ENCODE peak calls at places on chromosomes 2 and 18, in nine cellular contexts. X, W, Z, O, A, H, J, N and T are unnamed samples.

GRCh38 chr2:239959059-239959971 is 65.8 kb downstream of the NDUFA10 start:
- DNase-seq in X (no peak), W (peak), Z (peak), O (no peak), A (no peak), H (no peak), J (no peak), N (peak), T (no peak)

GRCh38 chr2:173354601-173355131 is at the start of gene CDCA7:
- DNase-seq in X (peak), W (peak), Z (peak), O (peak), A (peak), H (peak), J (no peak), N (peak), T (peak)

GRCh38 chr2:177188482-177189469 is 23.8 kb upstream of the HNRNPA3 start:
- DNase-seq in X (peak), W (no peak), Z (no peak), O (no peak), A (no peak), H (no peak), J (no peak), N (no peak), T (no peak)

GRCh38 chr2:103437161-103437560 is 675.3 kb downstream of the TMEM182 start:
- DNase-seq in X (no peak), W (no peak), Z (no peak), O (no peak), A (no peak), H (no peak), J (no peak), N (no peak), T (no peak)

GRCh38 chr18:69400253-69400975 is at the start of gene DOK6:
- DNase-seq in X (peak), W (peak), Z (peak), O (peak), A (peak), H (peak), J (peak), N (peak), T (peak)

GRCh38 chr2:84031312-84031711 is 427.8 kb downstream of the SUCLG1 start:
- DNase-seq in X (no peak), W (no peak), Z (no peak), O (no peak), A (no peak), H (no peak), J (no peak), N (no peak), T (peak)

GRCh38 chr2:8552264-8552913 is 129.5 kb upstream of the ID2 start:
- DNase-seq in X (no peak), W (no peak), Z (no peak), O (no peak), A (no peak), H (no peak), J (no peak), N (no peak), T (no peak)

GRCh38 chr2:160432633-160433032 is 61.0 kb downstream of the RBMS1 start:
- DNase-seq in X (no peak), W (peak), Z (peak), O (peak), A (peak), H (peak), J (no peak), N (peak), T (peak)

GRCh38 chr18:55779711-55780590 is 192.0 kb upstream of the TCF4 start:
- DNase-seq in X (no peak), W (peak), Z (peak), O (no peak), A (no peak), H (peak), J (no peak), N (peak), T (peak)

GRCh38 chr18:2402084-2402483 is 169.2 kb downstream of the METTL4 start:
- DNase-seq in X (no peak), W (peak), Z (peak), O (no peak), A (no peak), H (no peak), J (no peak), N (no peak), T (no peak)

GRCh38 chr2:100064592-100065006 is 77.8 kb downstream of the AFF3 start:
- DNase-seq in X (no peak), W (no peak), Z (no peak), O (no peak), A (no peak), H (no peak), J (no peak), N (no peak), T (no peak)
- H3K4me3 ChIP-seq in X (no peak), W (no peak), Z (no peak), O (no peak), A (no peak), H (no peak), J (no peak), N (no peak), T (no peak)

GRCh38 chr2:98148968-98149697 is 62.2 kb downstream of the VWA3B start:
- DNase-seq in X (peak), W (peak), Z (peak), O (peak), A (peak), H (no peak), J (peak), N (peak), T (peak)
- TF ChIP-seq CTCF in X (peak), W (no peak), Z (no peak), O (no peak), A (peak), H (no peak), J (no peak), N (no peak), T (no peak)

DNA sequence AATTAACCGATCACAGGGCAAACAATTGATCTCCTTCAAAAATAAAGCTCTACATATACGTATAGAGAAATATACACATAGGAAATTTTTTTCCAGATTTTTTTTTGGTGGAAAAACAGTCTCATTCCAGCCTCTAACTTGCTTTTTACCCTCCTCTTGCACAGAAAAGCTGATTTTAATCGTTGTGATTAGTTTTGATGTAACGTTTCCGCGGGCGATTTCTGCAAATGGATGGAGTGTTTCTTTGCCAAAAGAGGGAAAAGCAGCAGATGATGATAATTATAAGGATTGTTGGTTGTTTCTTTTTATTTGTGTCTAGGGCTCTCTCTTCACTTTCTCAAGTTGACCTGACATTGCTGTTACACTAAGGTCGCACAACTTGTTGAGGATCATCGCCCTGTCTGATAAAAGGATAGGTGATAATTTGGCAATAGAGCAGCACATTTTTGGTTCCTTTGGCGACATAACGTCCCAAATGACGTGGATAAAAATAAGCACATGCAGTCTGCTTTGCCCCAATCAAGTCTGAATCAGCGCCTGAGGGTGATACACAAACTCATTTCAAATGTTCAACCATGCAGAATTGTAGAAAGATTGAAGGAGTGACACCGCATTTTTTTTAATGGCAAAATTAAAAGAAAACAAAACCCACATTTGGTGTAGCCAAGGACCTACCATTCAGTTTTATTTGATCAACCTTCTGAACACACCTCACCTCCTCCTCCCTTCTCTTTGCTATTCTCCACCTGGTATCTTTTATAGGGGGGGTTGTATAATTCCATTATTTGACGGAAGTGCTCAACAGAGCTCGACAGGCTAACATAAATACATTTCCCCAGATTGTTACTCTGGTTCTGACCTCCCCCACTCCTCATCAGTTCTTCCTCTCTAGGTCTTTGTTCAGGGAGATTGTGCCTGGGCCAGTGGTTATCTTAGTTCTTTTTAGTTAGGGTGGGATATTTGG is 109.5 kb upstream of the KCTD1 start:
- DNase-seq in X (no peak), W (no peak), Z (no peak), O (no peak), A (no peak), H (no peak), J (no peak), N (no peak), T (no peak)
- H3K4me3 ChIP-seq in X (peak), W (peak), Z (peak), O (peak), A (peak), H (peak), J (peak), N (peak), T (peak)

DNA sequence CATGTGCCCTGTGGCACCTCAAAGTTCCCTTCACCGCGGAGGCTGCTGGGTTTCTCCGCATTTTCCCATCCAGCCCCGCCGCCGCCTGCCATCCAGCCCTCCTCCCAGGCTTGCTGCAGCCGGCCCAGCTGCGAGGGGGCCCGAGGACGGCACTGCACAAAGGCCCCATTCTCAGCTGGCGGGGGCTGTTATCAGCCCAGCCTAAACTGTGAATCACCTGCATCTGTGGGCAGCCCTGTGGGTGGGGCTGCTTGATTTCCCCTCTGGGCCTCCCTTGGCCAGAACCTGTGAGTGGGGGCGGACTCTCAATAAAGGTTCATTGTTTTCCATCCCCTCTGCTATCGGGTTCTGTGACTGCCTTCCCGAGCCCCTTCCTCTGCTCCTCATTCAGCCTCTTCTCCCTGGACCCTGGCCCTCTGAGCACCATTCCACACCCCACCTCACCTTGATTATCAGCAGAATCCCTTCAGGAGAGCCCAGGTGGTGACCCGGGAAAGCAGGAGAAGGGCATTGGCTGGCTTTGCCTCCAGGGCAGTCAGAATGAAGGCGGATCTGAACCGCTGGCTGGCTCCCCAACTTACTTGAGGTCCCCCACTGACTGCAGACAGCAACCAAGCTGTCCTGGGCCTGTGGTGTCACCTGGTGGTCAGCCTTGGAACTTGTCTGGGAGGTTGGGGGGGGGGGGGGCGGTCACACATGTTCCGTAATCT is 204.5 kb downstream of the ZFP36L2 start:
- DNase-seq in X (peak), W (no peak), Z (no peak), O (no peak), A (no peak), H (peak), J (no peak), N (no peak), T (peak)
- TF ChIP-seq CTCF in X (peak), W (peak), Z (peak), O (peak), A (no peak), H (peak), J (peak), N (peak), T (peak)

DNA sequence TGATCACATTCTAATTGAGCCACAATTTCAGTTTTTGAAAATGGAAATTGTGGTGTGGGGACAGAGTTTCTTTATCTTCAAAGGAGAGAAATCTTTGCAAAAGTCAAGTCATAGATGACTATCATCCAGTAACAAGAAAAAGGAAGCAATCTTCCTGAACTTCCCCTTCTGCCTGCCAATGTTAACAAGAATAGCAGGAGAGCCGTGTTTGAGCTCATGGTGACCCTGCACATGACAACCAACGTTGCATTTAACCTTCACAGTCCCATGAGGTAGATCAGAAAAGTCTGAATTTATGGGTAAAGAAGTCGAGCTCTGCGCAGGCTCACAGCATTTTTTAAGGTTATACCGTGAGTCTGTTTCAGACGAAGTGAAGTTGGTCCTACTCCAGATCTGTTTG is 454.9 kb downstream of the LPIN1 start:
- DNase-seq in X (no peak), W (no peak), Z (no peak), O (no peak), A (no peak), H (no peak), J (no peak), N (no peak), T (no peak)
- H3K4me3 ChIP-seq in X (no peak), W (no peak), Z (no peak), O (no peak), A (no peak), H (no peak), J (no peak), N (no peak), T (no peak)

GRCh38 chr18:31646332-31646822 is 38.0 kb downstream of the B4GALT6 start:
- DNase-seq in X (no peak), W (no peak), Z (no peak), O (no peak), A (no peak), H (no peak), J (no peak), N (no peak), T (no peak)
- TF ChIP-seq CTCF in X (no peak), W (no peak), Z (no peak), O (no peak), A (no peak), H (no peak), J (no peak), N (no peak), T (no peak)

GRCh38 chr2:61015971-61016370 is 1.5 kb upstream of the PEX13 start:
- DNase-seq in X (peak), W (no peak), Z (no peak), O (peak), A (no peak), H (no peak), J (no peak), N (no peak), T (peak)
- H3K4me3 ChIP-seq in X (peak), W (no peak), Z (peak), O (peak), A (peak), H (peak), J (no peak), N (peak), T (peak)

GRCh38 chr2:126506786-126507185 is 149.2 kb upstream of the GYPC start:
- DNase-seq in X (no peak), W (no peak), Z (no peak), O (no peak), A (no peak), H (no peak), J (no peak), N (no peak), T (no peak)
- TF ChIP-seq CTCF in X (no peak), W (no peak), Z (no peak), O (no peak), A (no peak), H (peak), J (no peak), N (no peak), T (no peak)

DNA sequence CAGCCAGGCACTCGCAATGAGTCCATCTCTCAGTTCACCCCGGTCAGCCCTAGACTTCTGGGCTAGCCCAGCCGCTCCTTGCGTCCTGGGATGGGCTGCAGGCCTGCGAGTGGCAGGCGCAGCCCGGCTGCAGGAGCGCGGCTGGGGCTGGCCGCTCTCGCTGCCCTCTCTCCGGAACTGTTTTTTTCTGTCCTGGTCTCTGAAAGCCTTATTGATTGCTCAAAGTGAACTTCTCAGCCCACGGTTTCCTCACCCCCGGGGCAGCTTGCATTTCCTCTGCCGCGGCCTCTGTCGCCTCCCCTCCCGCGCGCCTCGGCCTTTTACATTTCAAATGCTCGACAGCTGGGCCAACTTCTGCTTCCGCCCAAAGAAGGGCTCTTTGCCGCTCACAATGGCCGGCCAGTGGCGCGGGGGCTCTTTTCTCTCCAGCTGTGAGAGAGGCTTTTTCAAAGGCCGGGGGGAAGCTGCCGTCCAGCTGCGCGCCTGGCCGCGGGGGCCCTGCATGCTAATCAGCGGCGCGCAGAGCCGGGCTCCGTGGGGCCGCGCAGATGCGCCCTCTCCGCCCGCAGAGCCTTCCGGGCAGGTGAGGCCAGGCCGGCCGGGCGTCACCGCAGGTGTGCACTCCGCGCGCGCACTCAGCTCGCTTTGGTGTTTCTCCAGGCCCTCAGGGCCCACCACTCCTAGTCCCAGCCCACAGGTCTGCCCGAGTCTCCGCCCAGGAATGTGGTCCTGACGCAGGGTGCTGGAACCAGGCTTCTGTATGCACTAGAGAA is 513.8 kb downstream of the RNF144A start:
- DNase-seq in X (no peak), W (peak), Z (peak), O (no peak), A (no peak), H (peak), J (no peak), N (no peak), T (peak)
- H3K4me3 ChIP-seq in X (no peak), W (no peak), Z (peak), O (no peak), A (no peak), H (peak), J (no peak), N (no peak), T (no peak)

DNA sequence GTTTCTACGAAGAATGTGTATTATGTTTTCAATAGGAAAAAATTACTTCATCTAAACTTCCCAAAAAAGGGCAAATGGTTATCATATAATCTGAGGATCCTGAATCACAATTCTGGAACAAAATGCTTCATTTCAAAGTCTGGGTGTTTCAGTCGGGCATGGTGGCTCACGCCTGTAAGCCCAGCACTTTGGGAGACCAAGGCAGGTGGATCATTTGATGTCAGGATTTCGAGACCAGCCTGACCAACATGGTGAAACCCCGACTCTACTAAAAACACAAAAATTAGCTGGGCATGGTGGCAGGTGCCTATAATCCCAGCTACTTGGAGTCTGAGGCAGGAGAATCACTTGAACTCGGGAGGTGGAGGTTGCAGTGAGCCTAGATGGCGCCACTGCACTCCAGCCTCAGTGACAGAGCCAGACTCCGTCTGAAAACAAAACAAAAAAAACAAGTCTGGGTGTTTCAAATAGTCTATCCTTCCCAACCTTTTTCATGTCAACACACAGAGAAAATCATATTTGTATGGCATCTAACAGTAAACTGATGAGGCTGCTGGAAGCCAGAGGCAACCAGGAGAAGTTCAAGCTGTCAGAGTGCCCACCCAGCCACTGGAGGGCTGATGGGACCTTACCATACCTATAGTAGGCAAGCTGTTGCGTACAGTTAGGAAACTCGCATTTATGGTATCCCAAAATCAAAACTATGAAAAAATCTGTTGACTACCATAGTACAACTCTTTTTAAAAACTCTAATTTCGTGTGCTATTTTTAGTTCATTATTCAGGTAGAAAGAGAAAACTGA is 14.6 kb downstream of the NBAS start:
- DNase-seq in X (no peak), W (no peak), Z (no peak), O (no peak), A (no peak), H (no peak), J (no peak), N (no peak), T (no peak)
- TF ChIP-seq CTCF in X (peak), W (no peak), Z (peak), O (peak), A (no peak), H (peak), J (peak), N (peak), T (peak)